ENCODE peak calls at places on chromosomes 11 and 22, in eight cellular contexts. N is K562, I is endothelial cell of umbilical vein, Y is transverse colon, T is HCT116, D is SK-N-SH, X is prostate gland, Z is spleen. G is an unnamed sample.

GRCh38 chr11:64084962-64085710 is 49.4 kb downstream of the FLRT1 start:
- DNase-seq in N (no peak), I (no peak), Y (peak; percentile 39), T (no peak), D (peak; percentile 95), X (peak; percentile 22), Z (no peak), G (no peak)

GRCh38 chr22:39220450-39220849 is 24.3 kb downstream of the PDGFB start:
- DNase-seq in N (no peak), I (no peak), Y (no peak), T (no peak), D (no peak), X (no peak), Z (peak; percentile 9), G (peak; percentile 46)

GRCh38 chr22:26949193-26949592 is 291.8 kb downstream of the MIAT start:
- DNase-seq in N (peak; percentile 8), I (no peak), Y (no peak), T (no peak), D (no peak), X (no peak), Z (no peak), G (no peak)

GRCh38 chr22:43925433-43926348 is 2.1 kb downstream of the PNPLA3 start:
- DNase-seq in N (no peak), I (no peak), Y (no peak), T (no peak), D (no peak), X (peak; percentile 28), Z (no peak), G (no peak)

GRCh38 chr11:46918087-46918751 is at the start of gene LRP4:
- DNase-seq in N (peak; percentile 92), I (no peak), Y (peak; percentile 69), T (no peak), D (peak; percentile 95), X (peak; percentile 32), Z (peak; percentile 85), G (no peak)

GRCh38 chr11:73154178-73154577 is 12.1 kb upstream of the FCHSD2 start:
- DNase-seq in N (no peak), I (no peak), Y (peak; percentile 67), T (no peak), D (no peak), X (no peak), Z (peak; percentile 83), G (peak; percentile 54)

GRCh38 chr11:10326080-10326964 is 21.4 kb downstream of the ADM start:
- DNase-seq in N (no peak), I (peak; percentile 79), Y (peak; percentile 77), T (no peak), D (no peak), X (no peak), Z (no peak), G (no peak)

GRCh38 chr11:47202569-47202968 is 12.2 kb upstream of the DDB2 start:
- DNase-seq in N (no peak), I (no peak), Y (no peak), T (no peak), D (no peak), X (no peak), Z (no peak), G (no peak)

GRCh38 chr11:68118753-68119448 is 2.3 kb downstream of the CHKA start:
- DNase-seq in N (no peak), I (peak; percentile 12), Y (peak; percentile 50), T (no peak), D (no peak), X (no peak), Z (no peak), G (no peak)

GRCh38 chr22:27669798-27670599 is 131.6 kb downstream of the MN1 start:
- DNase-seq in N (peak; percentile 22), I (peak; percentile 13), Y (no peak), T (no peak), D (no peak), X (no peak), Z (peak; percentile 53), G (no peak)

GRCh38 chr11:120702656-120703055 is 191.1 kb downstream of the GRIK4 start:
- DNase-seq in N (no peak), I (no peak), Y (no peak), T (no peak), D (no peak), X (no peak), Z (no peak), G (no peak)

GRCh38 chr11:66264893-66265292 is 3.5 kb upstream of the RAB1B start:
- DNase-seq in N (peak; percentile 53), I (no peak), Y (peak; percentile 48), T (no peak), D (peak; percentile 59), X (no peak), Z (peak; percentile 80), G (no peak)

GRCh38 chr22:23696326-23696851 is 5.6 kb downstream of the RGL4 start:
- DNase-seq in N (no peak), I (no peak), Y (peak; percentile 52), T (no peak), D (no peak), X (no peak), Z (peak; percentile 93), G (no peak)

GRCh38 chr11:47233989-47234668 is 14.5 kb downstream of the ACP2 start:
- DNase-seq in N (peak; percentile 38), I (peak; percentile 29), Y (peak; percentile 24), T (no peak), D (peak; percentile 31), X (no peak), Z (no peak), G (no peak)

GRCh38 chr11:111297696-111298095 is 650 bp upstream of the POU2AF3 start:
- DNase-seq in N (no peak), I (no peak), Y (no peak), T (no peak), D (no peak), X (no peak), Z (no peak), G (no peak)

GRCh38 chr22:49300951-49301397 is 526.7 kb downstream of the BRD1 start:
- DNase-seq in N (no peak), I (no peak), Y (no peak), T (no peak), D (no peak), X (no peak), Z (peak; percentile 45), G (peak; percentile 34)

GRCh38 chr11:65112551-65113360 is 1.1 kb downstream of the TM7SF2 start:
- DNase-seq in N (peak; percentile 64), I (peak; percentile 60), Y (peak; percentile 81), T (no peak), D (peak; percentile 85), X (no peak), Z (peak; percentile 95), G (peak; percentile 75)

GRCh38 chr22:27799334-27800249 is 2.0 kb downstream of the MN1 start:
- DNase-seq in N (no peak), I (no peak), Y (no peak), T (no peak), D (peak; percentile 55), X (no peak), Z (no peak), G (no peak)

GRCh38 chr11:93542753-93543246 is 391 bp downstream of the SMCO4 start:
- DNase-seq in N (no peak), I (peak; percentile 22), Y (peak; percentile 55), T (no peak), D (no peak), X (no peak), Z (peak; percentile 89), G (no peak)

GRCh38 chr11:67400251-67400941 is 1.3 kb downstream of the PPP1CA start:
- DNase-seq in N (no peak), I (no peak), Y (peak; percentile 52), T (no peak), D (peak; percentile 86), X (no peak), Z (peak; percentile 82), G (no peak)

GRCh38 chr11:6260207-6260726 is 629 bp downstream of the CCKBR start:
- DNase-seq in N (no peak), I (no peak), Y (no peak), T (no peak), D (no peak), X (no peak), Z (no peak), G (no peak)

GRCh38 chr11:113419426-113420003 is 31.9 kb downstream of the ANKK1 start:
- DNase-seq in N (no peak), I (no peak), Y (no peak), T (no peak), D (no peak), X (no peak), Z (peak; percentile 58), G (no peak)

GRCh38 chr11:64092119-64092760 is 56.5 kb downstream of the FLRT1 start:
- DNase-seq in N (peak; percentile 69), I (no peak), Y (no peak), T (no peak), D (no peak), X (no peak), Z (no peak), G (no peak)

GRCh38 chr11:120231963-120232362 is 8.0 kb upstream of the POU2F3 start:
- DNase-seq in N (no peak), I (no peak), Y (no peak), T (no peak), D (no peak), X (no peak), Z (no peak), G (no peak)

GRCh38 chr11:337711-338110 is 17.1 kb upstream of the IFITM3 start:
- DNase-seq in N (no peak), I (no peak), Y (no peak), T (no peak), D (no peak), X (no peak), Z (peak; percentile 33), G (no peak)

GRCh38 chr11:79369094-79369493 is 71.7 kb downstream of the TENM4 start:
- DNase-seq in N (no peak), I (no peak), Y (no peak), T (no peak), D (no peak), X (no peak), Z (no peak), G (no peak)
- TF ChIP-seq POLR2AphosphoS5 in N (no peak), I (no peak), Y (no peak), T (no peak), D (no peak), X (no peak), Z (no peak), G (no peak)

DNA sequence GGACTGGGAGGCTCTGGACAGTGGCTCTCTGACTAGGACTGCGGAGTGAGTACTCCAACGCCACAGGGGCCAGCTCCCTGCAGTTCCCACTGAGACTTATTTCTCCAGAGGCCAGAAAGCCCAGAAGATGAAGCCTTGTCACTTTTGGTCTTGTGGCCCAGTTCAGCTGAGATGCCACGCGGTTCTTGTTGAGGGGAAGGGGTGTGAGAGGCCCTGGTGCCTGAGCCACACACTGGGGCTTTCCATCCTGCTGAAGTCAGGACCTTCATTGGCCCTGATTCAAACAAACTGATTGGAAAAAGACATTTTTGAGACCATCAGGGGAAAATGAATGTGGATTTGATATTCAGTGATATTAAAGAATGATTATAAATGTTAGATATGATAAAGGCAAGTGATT is 73.6 kb downstream of the UBASH3B start:
- DNase-seq in N (no peak), I (no peak), Y (no peak), T (no peak), D (no peak), X (no peak), Z (no peak), G (no peak)
- H3K4me1 ChIP-seq in N (no peaks in the 10 kb centered on the region), I (peaks cover 52% of the 10 kb centered on the region), Y (peaks cover 5% of the 10 kb centered on the region), T (no peaks in the 10 kb centered on the region), D (peaks cover 10% of the 10 kb centered on the region), X (no peaks in the 10 kb centered on the region), Z (peaks cover 98% of the 10 kb centered on the region), G (no peaks in the 10 kb centered on the region)

GRCh38 chr11:81000334-81001100 is 1559.7 kb upstream of the TENM4 start:
- DNase-seq in N (no peak), I (peak; percentile 37), Y (no peak), T (no peak), D (no peak), X (no peak), Z (no peak), G (no peak)
- TF ChIP-seq POLR2AphosphoS5 in N (no peak), I (no peak), Y (no peak), T (no peak), D (no peak), X (no peak), Z (no peak), G (no peak)

GRCh38 chr11:105081412-105082150 is 36.4 kb upstream of the CARD16 start:
- DNase-seq in N (no peak), I (no peak), Y (no peak), T (no peak), D (no peak), X (no peak), Z (peak; percentile 61), G (no peak)
- H3K4me1 ChIP-seq in N (no peaks in the 10 kb centered on the region), I (peaks cover 6% of the 10 kb centered on the region), Y (no peaks in the 10 kb centered on the region), T (no peaks in the 10 kb centered on the region), D (no peaks in the 10 kb centered on the region), X (no peaks in the 10 kb centered on the region), Z (peaks cover 16% of the 10 kb centered on the region), G (peaks cover 3% of the 10 kb centered on the region)